ENCODE peak calls at places on chromosomes 3 and 15, in five cellular contexts. One of them, this sample, is unnamed.

GRCh38 chr3:192010490-192010889 is 549.5 kb downstream of the PYDC2 start:
- DNase-seq in RWPE1: no peak
- DNase-seq in CD8-positive, alpha-beta T cell: no peak
- DNase-seq in A673: no peak
- DNase-seq in heart left ventricle: no peak
- DNase-seq in this sample: no peak

GRCh38 chr3:19885468-19885867 is 48.5 kb downstream of the EFHB start:
- DNase-seq in RWPE1: peak; percentile 20
- DNase-seq in CD8-positive, alpha-beta T cell: no peak
- DNase-seq in heart left ventricle: no peak
- DNase-seq in A673: peak; percentile 72
- DNase-seq in this sample: no peak

GRCh38 chr3:60650171-60650570 is 601.1 kb downstream of the FHIT start:
- DNase-seq in RWPE1: no peak
- DNase-seq in CD8-positive, alpha-beta T cell: no peak
- DNase-seq in A673: no peak
- DNase-seq in heart left ventricle: no peak
- DNase-seq in this sample: no peak

GRCh38 chr3:189954733-189955665 is 165.7 kb downstream of the P3H2 start:
- DNase-seq in heart left ventricle: no peak
- DNase-seq in A673: no peak
- DNase-seq in RWPE1: no peak
- DNase-seq in CD8-positive, alpha-beta T cell: no peak
- DNase-seq in this sample: no peak

GRCh38 chr3:46440531-46441294 is 24.0 kb downstream of the LTF start:
- DNase-seq in CD8-positive, alpha-beta T cell: no peak
- DNase-seq in heart left ventricle: no peak
- DNase-seq in A673: no peak
- DNase-seq in RWPE1: no peak
- DNase-seq in this sample: no peak

GRCh38 chr15:48748535-48748934 is 62.3 kb downstream of the CEP152 start:
- DNase-seq in RWPE1: no peak
- DNase-seq in CD8-positive, alpha-beta T cell: no peak
- DNase-seq in heart left ventricle: no peak
- DNase-seq in A673: no peak
- DNase-seq in this sample: no peak

GRCh38 chr3:98777286-98777685 is 14.1 kb downstream of the ST3GAL6 start:
- DNase-seq in A673: no peak
- DNase-seq in RWPE1: no peak
- DNase-seq in CD8-positive, alpha-beta T cell: no peak
- DNase-seq in heart left ventricle: no peak
- DNase-seq in this sample: no peak

GRCh38 chr3:24521306-24522154 is 26.9 kb upstream of the THRB start:
- DNase-seq in RWPE1: peak; percentile 29
- DNase-seq in heart left ventricle: peak; percentile 68
- DNase-seq in A673: peak; percentile 22
- DNase-seq in CD8-positive, alpha-beta T cell: no peak
- DNase-seq in this sample: no peak

GRCh38 chr15:41796457-41796856 is 22.2 kb downstream of the MAPKBP1 start:
- DNase-seq in A673: peak; percentile 53
- DNase-seq in heart left ventricle: no peak
- DNase-seq in CD8-positive, alpha-beta T cell: no peak
- DNase-seq in RWPE1: no peak
- DNase-seq in this sample: no peak

GRCh38 chr15:85623648-85624047 is 171.1 kb downstream of the KLHL25 start:
- DNase-seq in CD8-positive, alpha-beta T cell: no peak
- DNase-seq in RWPE1: no peak
- DNase-seq in A673: no peak
- DNase-seq in heart left ventricle: no peak
- DNase-seq in this sample: no peak
- H3K27ac ChIP-seq in CD8-positive, alpha-beta T cell: no peak overlapping the region
- H3K27ac ChIP-seq in RWPE1: no peak overlapping the region
- H3K27ac ChIP-seq in A673: no peak overlapping the region
- H3K27ac ChIP-seq in heart left ventricle: peak overlapping the region; percentile 90
- H3K27ac ChIP-seq in this sample: no peak overlapping the region

DNA sequence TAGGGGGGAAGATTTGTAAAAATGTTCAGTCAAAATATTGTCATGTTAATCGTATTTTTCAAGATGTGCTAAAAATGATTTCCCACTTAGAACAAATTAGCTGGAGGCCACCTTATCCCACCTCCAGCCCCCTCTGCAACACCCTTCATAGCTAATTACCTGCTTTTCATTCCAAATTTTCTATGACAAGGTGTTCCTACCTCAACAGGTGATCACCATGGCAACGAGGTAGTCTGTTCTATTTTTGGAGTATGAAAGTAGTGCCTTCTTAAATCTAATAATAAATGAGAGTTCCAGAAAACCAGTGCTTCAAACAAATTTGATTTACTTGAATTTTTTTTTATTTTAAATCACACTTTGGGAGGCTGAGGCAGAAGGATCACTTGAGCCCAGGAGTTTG is 149.8 kb downstream of the FNDC3B start:
- DNase-seq in A673: no peak
- DNase-seq in CD8-positive, alpha-beta T cell: no peak
- DNase-seq in RWPE1: no peak
- DNase-seq in heart left ventricle: no peak
- DNase-seq in this sample: no peak
- H3K27ac ChIP-seq in A673: no peak overlapping the region
- H3K27ac ChIP-seq in CD8-positive, alpha-beta T cell: no peak overlapping the region
- H3K27ac ChIP-seq in RWPE1: no peak overlapping the region
- H3K27ac ChIP-seq in heart left ventricle: no peak overlapping the region
- H3K27ac ChIP-seq in this sample: no peak overlapping the region

GRCh38 chr3:37514055-37514665 is 339.8 kb upstream of the LRRFIP2 start:
- DNase-seq in RWPE1: no peak
- DNase-seq in CD8-positive, alpha-beta T cell: no peak
- DNase-seq in A673: no peak
- DNase-seq in heart left ventricle: no peak
- DNase-seq in this sample: no peak

GRCh38 chr3:37506968-37507535 is 332.7 kb upstream of the LRRFIP2 start:
- DNase-seq in RWPE1: no peak
- DNase-seq in CD8-positive, alpha-beta T cell: no peak
- DNase-seq in A673: no peak
- DNase-seq in heart left ventricle: no peak
- DNase-seq in this sample: no peak

GRCh38 chr3:37510749-37511148 is 336.4 kb upstream of the LRRFIP2 start:
- DNase-seq in CD8-positive, alpha-beta T cell: no peak
- DNase-seq in RWPE1: no peak
- DNase-seq in A673: no peak
- DNase-seq in heart left ventricle: no peak
- DNase-seq in this sample: no peak

GRCh38 chr3:37509069-37509468 is 334.7 kb upstream of the LRRFIP2 start:
- DNase-seq in CD8-positive, alpha-beta T cell: no peak
- DNase-seq in A673: no peak
- DNase-seq in heart left ventricle: peak; percentile 58
- DNase-seq in RWPE1: no peak
- DNase-seq in this sample: no peak

GRCh38 chr3:37511357-37511970 is 337.1 kb upstream of the LRRFIP2 start:
- DNase-seq in heart left ventricle: peak; percentile 51
- DNase-seq in RWPE1: no peak
- DNase-seq in CD8-positive, alpha-beta T cell: no peak
- DNase-seq in A673: no peak
- DNase-seq in this sample: no peak
- H3K27ac ChIP-seq in heart left ventricle: peak overlapping the region; percentile 79
- H3K27ac ChIP-seq in RWPE1: no peak overlapping the region
- H3K27ac ChIP-seq in CD8-positive, alpha-beta T cell: no peak overlapping the region
- H3K27ac ChIP-seq in A673: no peak overlapping the region
- H3K27ac ChIP-seq in this sample: no peak overlapping the region

GRCh38 chr3:66053009-66053782 is 14.5 kb upstream of the MAGI1 start:
- DNase-seq in heart left ventricle: peak; percentile 55
- DNase-seq in A673: peak; percentile 54
- DNase-seq in RWPE1: no peak
- DNase-seq in CD8-positive, alpha-beta T cell: no peak
- DNase-seq in this sample: no peak

GRCh38 chr3:66048051-66048395 is 9.3 kb upstream of the MAGI1 start:
- DNase-seq in RWPE1: no peak
- DNase-seq in A673: no peak
- DNase-seq in CD8-positive, alpha-beta T cell: no peak
- DNase-seq in heart left ventricle: no peak
- DNase-seq in this sample: no peak

GRCh38 chr3:66041828-66042227 is 3.1 kb upstream of the MAGI1 start:
- DNase-seq in A673: no peak
- DNase-seq in RWPE1: no peak
- DNase-seq in CD8-positive, alpha-beta T cell: no peak
- DNase-seq in heart left ventricle: no peak
- DNase-seq in this sample: no peak

GRCh38 chr3:66047321-66048050 is 8.8 kb upstream of the MAGI1 start:
- DNase-seq in A673: no peak
- DNase-seq in RWPE1: peak; percentile 33
- DNase-seq in CD8-positive, alpha-beta T cell: no peak
- DNase-seq in heart left ventricle: no peak
- DNase-seq in this sample: no peak
- H3K27ac ChIP-seq in A673: no peak overlapping the region
- H3K27ac ChIP-seq in RWPE1: no peak overlapping the region
- H3K27ac ChIP-seq in CD8-positive, alpha-beta T cell: no peak overlapping the region
- H3K27ac ChIP-seq in heart left ventricle: peak overlapping the region; percentile 52
- H3K27ac ChIP-seq in this sample: no peak overlapping the region

GRCh38 chr3:53613111-53613510 is 118.7 kb downstream of the CACNA1D start:
- DNase-seq in RWPE1: no peak
- DNase-seq in CD8-positive, alpha-beta T cell: no peak
- DNase-seq in A673: no peak
- DNase-seq in heart left ventricle: no peak
- DNase-seq in this sample: no peak
- H3K27ac ChIP-seq in RWPE1: no peak overlapping the region
- H3K27ac ChIP-seq in CD8-positive, alpha-beta T cell: no peak overlapping the region
- H3K27ac ChIP-seq in A673: no peak overlapping the region
- H3K27ac ChIP-seq in heart left ventricle: no peak overlapping the region
- H3K27ac ChIP-seq in this sample: no peak overlapping the region

GRCh38 chr3:124817079-124817478 is 70.1 kb downstream of the ITGB5 start:
- DNase-seq in heart left ventricle: no peak
- DNase-seq in A673: no peak
- DNase-seq in CD8-positive, alpha-beta T cell: no peak
- DNase-seq in RWPE1: no peak
- DNase-seq in this sample: no peak

GRCh38 chr3:124816206-124816605 is 71.0 kb downstream of the ITGB5 start:
- DNase-seq in RWPE1: no peak
- DNase-seq in CD8-positive, alpha-beta T cell: no peak
- DNase-seq in A673: no peak
- DNase-seq in heart left ventricle: no peak
- DNase-seq in this sample: no peak

GRCh38 chr3:124814620-124815421 is 72.3 kb downstream of the ITGB5 start:
- DNase-seq in A673: no peak
- DNase-seq in heart left ventricle: no peak
- DNase-seq in CD8-positive, alpha-beta T cell: no peak
- DNase-seq in RWPE1: peak; percentile 24
- DNase-seq in this sample: peak; percentile 52

GRCh38 chr3:124821356-124821755 is 65.8 kb downstream of the ITGB5 start:
- DNase-seq in CD8-positive, alpha-beta T cell: no peak
- DNase-seq in heart left ventricle: no peak
- DNase-seq in A673: no peak
- DNase-seq in RWPE1: no peak
- DNase-seq in this sample: no peak

GRCh38 chr3:124818398-124819150 is 68.6 kb downstream of the ITGB5 start:
- DNase-seq in heart left ventricle: no peak
- DNase-seq in CD8-positive, alpha-beta T cell: no peak
- DNase-seq in RWPE1: no peak
- DNase-seq in A673: no peak
- DNase-seq in this sample: no peak
- H3K27ac ChIP-seq in heart left ventricle: peak overlapping the region; percentile 33
- H3K27ac ChIP-seq in CD8-positive, alpha-beta T cell: no peak overlapping the region
- H3K27ac ChIP-seq in RWPE1: no peak overlapping the region
- H3K27ac ChIP-seq in A673: no peak overlapping the region
- H3K27ac ChIP-seq in this sample: no peak overlapping the region

GRCh38 chr15:99932676-99933402 is 199.6 kb upstream of the LYSMD4 start:
- DNase-seq in RWPE1: no peak
- DNase-seq in heart left ventricle: no peak
- DNase-seq in A673: no peak
- DNase-seq in CD8-positive, alpha-beta T cell: no peak
- DNase-seq in this sample: no peak
- H3K27ac ChIP-seq in RWPE1: no peak overlapping the region
- H3K27ac ChIP-seq in heart left ventricle: no peak overlapping the region
- H3K27ac ChIP-seq in A673: no peak overlapping the region
- H3K27ac ChIP-seq in CD8-positive, alpha-beta T cell: no peak overlapping the region
- H3K27ac ChIP-seq in this sample: no peak overlapping the region